ENCODE peak calls at places on chromosomes 13 and 19, in seven cellular contexts. P is amniotic stem cell; Y is ovary; I is stimulated activated CD4-positive, alpha-beta T cell treated with anti-CD3 and anti-CD28 coated beads, Interleukin-2, amount 100 ng/mL, for 48 hours; D is GM03348; S is hepatocyte; Q is NT2/D1. K is an unnamed sample.

GRCh38 chr13:71169125-71169524 is 697.9 kb downstream of the DACH1 start:
- DNase-seq in I (no peak), D (no peak), P (no peak), Y (no peak), S (no peak), Q (no peak), K (no peak)

GRCh38 chr13:111916201-111916600 is 150.7 kb upstream of the SOX1 start:
- DNase-seq in D (no peak), S (no peak), Y (no peak), Q (no peak), P (no peak), I (no peak), K (no peak)

GRCh38 chr13:90696656-90697055 is 650.8 kb upstream of the MIR17HG start:
- DNase-seq in I (no peak), S (no peak), D (no peak), Q (no peak), Y (no peak), P (no peak), K (peak)

GRCh38 chr19:1169921-1170885 is 3.9 kb downstream of the SBNO2 start:
- DNase-seq in Y (peak), D (peak), I (no peak), S (no peak), Q (no peak), P (no peak), K (peak)

GRCh38 chr13:80989770-80990169 is 648.8 kb upstream of the SPRY2 start:
- DNase-seq in I (no peak), D (no peak), P (no peak), S (no peak), Q (no peak), Y (no peak), K (no peak)

GRCh38 chr19:29812080-29812880 is 489 bp downstream of the CCNE1 start:
- DNase-seq in P (no peak), D (peak), S (peak), Y (peak), I (no peak), Q (no peak), K (no peak)

GRCh38 chr13:21005193-21005592 is 56.2 kb downstream of the LATS2 start:
- DNase-seq in D (no peak), Y (peak), S (no peak), P (no peak), I (no peak), Q (no peak), K (no peak)

GRCh38 chr19:45577111-45577905 is 7.3 kb downstream of the OPA3 start:
- DNase-seq in Y (peak), P (peak), S (peak), D (peak), Q (no peak), I (no peak), K (no peak)

GRCh38 chr13:58085819-58086218 is 454.3 kb downstream of the PCDH17 start:
- DNase-seq in Q (no peak), S (no peak), P (no peak), Y (no peak), I (no peak), D (no peak), K (no peak)

GRCh38 chr13:86155756-86156155 is 356.5 kb upstream of the SLITRK6 start:
- DNase-seq in I (no peak), Q (no peak), Y (no peak), P (no peak), D (no peak), S (no peak), K (no peak)

GRCh38 chr13:83929147-83929546 is 46.9 kb upstream of the SLITRK1 start:
- DNase-seq in Y (no peak), Q (no peak), S (no peak), D (no peak), P (no peak), I (no peak), K (no peak)

GRCh38 chr13:48405865-48406264 is 7.0 kb downstream of the LPAR6 start:
- DNase-seq in D (no peak), P (no peak), Y (no peak), S (no peak), Q (no peak), I (no peak), K (no peak)

GRCh38 chr13:97659602-97660001 is 225.6 kb downstream of the RAP2A start:
- DNase-seq in P (no peak), S (peak), Y (no peak), Q (no peak), I (no peak), D (peak), K (peak)

GRCh38 chr19:44164673-44165512 is at the start of gene ZNF226:
- DNase-seq in S (peak), Y (peak), P (peak), I (peak), D (peak), Q (peak), K (peak)

GRCh38 chr19:42172261-42172660 is 40.0 kb upstream of the POU2F2 start:
- DNase-seq in Q (no peak), Y (no peak), P (no peak), I (no peak), S (peak), D (no peak), K (no peak)

GRCh38 chr13:34294483-34295129 is 476.7 kb downstream of the RFC3 start:
- DNase-seq in S (no peak), Q (no peak), P (no peak), Y (no peak), D (peak), I (no peak), K (no peak)

GRCh38 chr13:80979035-80979641 is 638.2 kb upstream of the SPRY2 start:
- DNase-seq in Y (no peak), I (peak), P (peak), S (peak), D (peak), Q (peak), K (peak)

GRCh38 chr19:42657551-42657950 is 62.8 kb upstream of the CEACAM8 start:
- DNase-seq in P (no peak), I (no peak), Y (no peak), S (no peak), Q (no peak), D (no peak), K (no peak)

GRCh38 chr19:57887195-57887941 is 1.5 kb downstream of the ZNF814 start:
- DNase-seq in S (peak), I (no peak), P (no peak), D (no peak), Q (peak), Y (no peak), K (no peak)

GRCh38 chr13:107681611-107682010 is 533.7 kb downstream of the LIG4 start:
- DNase-seq in D (no peak), P (no peak), S (no peak), I (no peak), Y (no peak), Q (no peak), K (no peak)

GRCh38 chr13:50969691-50970090 is 60.1 kb downstream of the RNASEH2B start:
- DNase-seq in P (no peak), S (peak), Q (peak), I (no peak), D (no peak), Y (no peak), K (peak)

GRCh38 chr19:47232422-47233211 is 1.6 kb upstream of the BBC3 start:
- DNase-seq in Y (no peak), I (no peak), P (peak), S (no peak), Q (no peak), D (peak), K (no peak)

GRCh38 chr19:46727036-46727501 is 10.2 kb upstream of the PRKD2 start:
- DNase-seq in D (no peak), S (no peak), P (no peak), I (no peak), Y (no peak), Q (no peak), K (no peak)

GRCh38 chr19:33697766-33698165 is 76.0 kb downstream of the CHST8 start:
- DNase-seq in P (no peak), Q (no peak), D (no peak), S (no peak), I (no peak), Y (no peak), K (no peak)

GRCh38 chr13:94950303-94950702 is 238.0 kb upstream of the SOX21 start:
- DNase-seq in D (peak), Y (no peak), Q (peak), I (no peak), S (peak), P (no peak), K (no peak)

GRCh38 chr13:111076156-111077013 is 38.7 kb upstream of the ARHGEF7 start:
- DNase-seq in I (no peak), Q (no peak), S (no peak), Y (no peak), P (no peak), D (no peak), K (no peak)

GRCh38 chr13:29006359-29006850 is 186.3 kb downstream of the MTUS2 start:
- DNase-seq in Q (peak), I (no peak), D (no peak), S (no peak), Y (no peak), P (no peak), K (no peak)

GRCh38 chr19:45376045-45376724 is 5.8 kb upstream of the ERCC2 start:
- DNase-seq in I (no peak), S (peak), Q (peak), Y (peak), P (peak), D (peak), K (peak)

GRCh38 chr13:66558511-66558910 is 671.6 kb downstream of the PCDH9 start:
- DNase-seq in P (no peak), Y (no peak), I (no peak), D (no peak), S (no peak), Q (peak), K (no peak)

GRCh38 chr19:38932425-38933179 is 1.9 kb downstream of the MRPS12 start:
- DNase-seq in P (no peak), Y (no peak), I (peak), Q (peak), D (peak), S (no peak), K (peak)

GRCh38 chr19:16025108-16026101 is 50.9 kb upstream of the TPM4 start:
- DNase-seq in P (peak), I (no peak), S (peak), Q (peak), D (peak), Y (no peak), K (no peak)

GRCh38 chr13:47933688-47934011 is 67.4 kb downstream of the SUCLA2 start:
- DNase-seq in Y (no peak), I (no peak), D (no peak), S (no peak), Q (no peak), P (no peak), K (no peak)

GRCh38 chr19:45070861-45071544 is 5.3 kb downstream of the ZNF296 start:
- DNase-seq in S (no peak), Q (no peak), D (no peak), I (no peak), P (no peak), Y (no peak), K (no peak)

GRCh38 chr19:32358311-32358710 is 12.9 kb downstream of the ZNF507 start:
- DNase-seq in S (no peak), Q (no peak), Y (no peak), D (no peak), P (no peak), I (no peak), K (no peak)

GRCh38 chr19:32567486-32567885 is 13.5 kb upstream of the PDCD5 start:
- DNase-seq in S (no peak), Q (no peak), D (no peak), P (no peak), Y (no peak), I (no peak), K (no peak)

GRCh38 chr19:11286312-11286974 is 9.5 kb upstream of the TSPAN16 start:
- DNase-seq in Q (no peak), Y (no peak), P (no peak), S (no peak), I (no peak), D (peak), K (peak)

GRCh38 chr19:19447536-19448237 is 42.2 kb downstream of the GATAD2A start:
- DNase-seq in Y (no peak), I (no peak), D (no peak), Q (no peak), S (no peak), P (no peak), K (no peak)

GRCh38 chr13:34967851-34968562 is 25.9 kb downstream of the NBEA start:
- DNase-seq in P (no peak), S (no peak), Y (no peak), D (no peak), Q (no peak), I (no peak), K (no peak)

K was measured in A673.